ENCODE peak calls at places on chromosomes 16 and 17, in five cellular contexts. K is heart right ventricle, J is right lobe of liver, I is mucosa of descending colon, T is left ventricle myocardium inferior. B is an unnamed sample. For H3K4me1 and H3K9me3, the result is how much of the 10 kb centered on the place peaks cover.

GRCh38 chr16:17213974-17214373 is 256.8 kb downstream of the XYLT1 start:
- DNase-seq in K (no peak), T (no peak), J (no peak), I (no peak), B (no peak)

GRCh38 chr17:80751460-80752368 is 207.1 kb downstream of the RPTOR start:
- DNase-seq in K (no peak), T (no peak), I (no peak), J (no peak), B (no peak)

GRCh38 chr17:81489012-81489968 is 23.3 kb downstream of the ACTG1 start:
- DNase-seq in I (no peak), T (no peak), J (no peak), K (no peak), B (no peak)

GRCh38 chr17:17792551-17793377 is 44.0 kb downstream of the SREBF1 start:
- DNase-seq in K (peak), J (no peak), I (no peak), T (no peak), B (peak)

GRCh38 chr17:20935740-20936139 is 107.1 kb downstream of the USP22 start:
- DNase-seq in J (no peak), K (no peak), I (no peak), T (no peak), B (no peak)

GRCh38 chr17:28416703-28417311 is 10.8 kb upstream of the SLC46A1 start:
- DNase-seq in I (no peak), J (peak), K (no peak), T (no peak), B (no peak)

GRCh38 chr17:28326114-28326513 is 7.1 kb downstream of the TMEM97 start:
- DNase-seq in K (no peak), T (no peak), I (no peak), J (no peak), B (no peak)

GRCh38 chr17:17982796-17983195 is 10.1 kb downstream of the DRC3 start:
- DNase-seq in I (no peak), T (no peak), K (no peak), J (no peak), B (no peak)

GRCh38 chr16:29877266-29877961 is 14.4 kb upstream of the CDIPT start:
- DNase-seq in K (no peak), J (no peak), I (peak), T (no peak), B (no peak)

GRCh38 chr16:79801550-79802090 is 201.1 kb upstream of the MAF start:
- DNase-seq in J (no peak), I (no peak), K (no peak), T (no peak), B (no peak)

GRCh38 chr16:47644166-47644565 is 183.0 kb downstream of the PHKB start:
- DNase-seq in I (no peak), J (no peak), K (no peak), T (no peak), B (no peak)

GRCh38 chr16:66930189-66930588 is 4.0 kb downstream of the CIAO2B start:
- DNase-seq in K (peak), T (no peak), J (peak), I (no peak), B (peak)

GRCh38 chr17:43983515-43984411 is 20.7 kb upstream of the NAGS start:
- DNase-seq in K (peak), I (no peak), T (no peak), J (peak), B (peak)

GRCh38 chr16:50474138-50474537 is 74.1 kb upstream of the NKD1 start:
- DNase-seq in J (no peak), T (no peak), I (no peak), K (no peak), B (no peak)

GRCh38 chr17:16040710-16041251 is 41.2 kb downstream of the TTC19 start:
- DNase-seq in K (no peak), J (peak), I (no peak), T (no peak), B (no peak)

GRCh38 chr16:31386157-31386984 is 6.8 kb upstream of the ITGAD start:
- DNase-seq in K (no peak), T (no peak), I (no peak), J (no peak), B (no peak)

GRCh38 chr17:4968166-4968915 is 724 bp upstream of the SPAG7 start:
- DNase-seq in K (no peak), T (no peak), I (peak), J (no peak), B (peak)

GRCh38 chr16:69772560-69773254 is 10.6 kb downstream of the WWP2 start:
- DNase-seq in J (no peak), K (no peak), I (no peak), T (no peak), B (no peak)

GRCh38 chr16:10729649-10730048 is 14.0 kb upstream of the NUBP1 start:
- DNase-seq in J (no peak), T (no peak), I (no peak), K (no peak), B (no peak)

GRCh38 chr16:81645303-81645702 is 133.8 kb upstream of the PLCG2 start:
- DNase-seq in K (peak), I (no peak), J (no peak), T (peak), B (peak)

GRCh38 chr17:10105513-10106001 is 92.8 kb downstream of the GAS7 start:
- DNase-seq in T (peak), J (peak), K (no peak), I (no peak), B (peak)

GRCh38 chr16:25270577-25270976 is 12.9 kb upstream of the ZKSCAN2 start:
- DNase-seq in I (no peak), K (no peak), T (no peak), J (no peak), B (no peak)

GRCh38 chr17:63841350-63842172 is 924 bp downstream of the SMARCD2 start:
- DNase-seq in J (peak), I (peak), K (peak), T (peak), B (peak)

GRCh38 chr17:9072626-9073339 is 51.5 kb downstream of the NTN1 start:
- DNase-seq in K (peak), J (peak), I (no peak), T (peak), B (peak)

GRCh38 chr16:2082171-2082982 is 34.6 kb downstream of the TSC2 start:
- DNase-seq in T (no peak), J (peak), I (peak), K (peak), B (no peak)

GRCh38 chr16:58418601-58419000 is 26.3 kb downstream of the GINS3 start:
- DNase-seq in K (peak), I (no peak), J (no peak), T (peak), B (no peak)

GRCh38 chr16:17211797-17212196 is 259.0 kb downstream of the XYLT1 start:
- DNase-seq in J (no peak), K (no peak), I (no peak), T (no peak), B (no peak)

GRCh38 chr17:36934144-36934758 is 3.0 kb upstream of the LHX1 start:
- DNase-seq in J (no peak), K (no peak), I (no peak), T (no peak), B (no peak)

GRCh38 chr16:5895137-5895536 is 797.5 kb upstream of the EEF2KMT start:
- DNase-seq in J (no peak), I (no peak), K (no peak), T (no peak), B (no peak)

GRCh38 chr16:2482181-2483107 is 7.5 kb downstream of the TBC1D24 start:
- DNase-seq in T (peak), J (no peak), K (no peak), I (no peak), B (peak)

GRCh38 chr17:35086164-35086563 is 22.7 kb upstream of the RFFL start:
- DNase-seq in K (no peak), T (no peak), J (no peak), I (no peak), B (no peak)
- H3K4me1 ChIP-seq in K (under half), T (under half), J (under half), I (under half), B (under half)

GRCh38 chr16:75176926-75177325 is 28.6 kb downstream of the ZFP1 start:
- DNase-seq in T (no peak), J (no peak), I (no peak), K (no peak), B (no peak)

GRCh38 chr16:75169899-75170405 is 21.6 kb downstream of the ZFP1 start:
- DNase-seq in K (no peak), J (no peak), T (no peak), I (no peak), B (no peak)

GRCh38 chr16:75175074-75175473 is 26.8 kb downstream of the ZFP1 start:
- DNase-seq in J (no peak), I (no peak), K (no peak), T (no peak), B (no peak)

DNA sequence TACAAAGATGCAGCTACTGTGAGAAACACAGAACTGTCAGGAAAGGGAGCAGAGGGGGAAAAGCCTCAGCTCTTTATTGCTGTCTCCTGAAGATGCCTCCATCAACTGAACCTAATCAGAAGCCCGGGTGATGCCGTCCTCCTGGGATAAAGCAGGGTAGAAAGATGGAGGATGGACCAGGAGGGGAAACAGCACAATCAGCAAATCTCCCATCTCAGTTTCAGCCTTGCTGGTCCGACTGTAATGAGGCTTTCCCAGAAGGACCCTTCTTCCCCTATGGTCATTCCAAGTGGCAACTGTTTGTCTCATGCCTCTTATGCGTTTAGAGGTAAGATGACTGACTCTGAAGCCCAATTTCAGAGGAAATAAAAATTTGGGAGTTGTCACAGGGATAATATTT is 24.3 kb downstream of the ZFP1 start:
- DNase-seq in J (no peak), T (no peak), K (no peak), I (no peak), B (no peak)
- H3K9me3 ChIP-seq in J (under half), T (half or more), K (half or more), I (half or more), B (under half)

DNA sequence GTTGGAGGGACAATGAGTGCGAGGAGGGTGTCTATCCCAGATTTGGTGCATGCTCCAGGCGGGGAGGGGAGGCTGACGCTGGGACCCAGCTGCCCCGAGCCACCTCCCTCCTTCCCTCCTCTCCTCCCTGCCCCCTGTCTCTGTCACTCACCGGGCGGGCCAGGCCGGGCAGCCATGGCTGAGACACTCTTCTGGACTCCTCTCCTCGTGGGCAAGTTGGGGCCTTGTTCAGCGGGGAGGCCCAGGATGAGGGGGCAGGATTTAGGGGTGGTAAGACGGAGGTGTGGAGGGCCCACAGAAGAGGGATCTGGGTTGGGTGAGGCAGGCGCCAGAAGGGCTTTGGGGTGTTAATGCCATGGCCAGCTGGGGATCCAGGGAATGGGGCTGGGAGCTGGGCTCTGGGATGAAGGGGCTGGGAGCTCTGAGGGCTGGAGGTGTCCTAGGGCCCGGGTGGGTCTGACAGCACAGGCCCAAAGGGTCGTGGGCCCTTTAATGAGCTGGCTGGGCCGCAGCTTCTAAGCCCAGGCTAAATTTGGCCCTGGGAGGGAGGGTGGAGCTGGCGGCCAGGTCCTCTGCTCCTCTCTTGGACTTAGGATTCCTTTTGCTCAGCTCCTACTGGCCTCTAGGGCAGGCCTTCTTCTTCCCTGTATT is at the start of gene SGCA:
- DNase-seq in J (peak), K (peak), I (peak), T (peak), B (peak)
- H3K4me1 ChIP-seq in J (under half), K (half or more), I (under half), T (half or more), B (under half)

GRCh38 chr17:79072544-79072943 is 2.1 kb upstream of the ENGASE start:
- DNase-seq in K (no peak), I (peak), T (no peak), J (no peak), B (no peak)
- H3K9me3 ChIP-seq in K (under half), I (under half), T (under half), J (under half), B (under half)

GRCh38 chr17:1000597-1001490 is 3.9 kb downstream of the TIMM22 start:
- DNase-seq in K (no peak), I (peak), T (peak), J (peak), B (peak)
- H3K4me1 ChIP-seq in K (half or more), I (under half), T (half or more), J (under half), B (under half)

GRCh38 chr17:61700252-61700651 is 109.2 kb upstream of the NACA2 start:
- DNase-seq in K (no peak), J (no peak), I (no peak), T (no peak), B (no peak)

GRCh38 chr17:61699694-61700093 is 108.7 kb upstream of the NACA2 start:
- DNase-seq in J (no peak), I (no peak), T (no peak), K (no peak), B (no peak)

GRCh38 chr17:61699032-61699431 is 108.0 kb upstream of the NACA2 start:
- DNase-seq in T (no peak), J (no peak), K (no peak), I (no peak), B (no peak)

GRCh38 chr17:61695779-61696337 is 104.8 kb upstream of the NACA2 start:
- DNase-seq in T (no peak), J (no peak), K (no peak), I (no peak), B (no peak)

GRCh38 chr17:61698244-61698643 is 107.2 kb upstream of the NACA2 start:
- DNase-seq in T (no peak), I (no peak), J (no peak), K (no peak), B (no peak)
- H3K9me3 ChIP-seq in T (half or more), I (under half), J (under half), K (under half), B (under half)

GRCh38 chr16:84034516-84034915 is 8.1 kb downstream of the SLC38A8 start:
- DNase-seq in T (no peak), I (no peak), K (no peak), J (no peak), B (no peak)

GRCh38 chr16:84031556-84031955 is 11.0 kb downstream of the SLC38A8 start:
- DNase-seq in J (no peak), K (no peak), T (no peak), I (no peak), B (no peak)

GRCh38 chr16:84029297-84030096 is 13.1 kb downstream of the SLC38A8 start:
- DNase-seq in J (no peak), T (no peak), K (no peak), I (no peak), B (no peak)

GRCh38 chr16:84033251-84034195 is 9.1 kb downstream of the SLC38A8 start:
- DNase-seq in K (no peak), J (no peak), T (no peak), I (no peak), B (no peak)

GRCh38 chr16:84032458-84033178 is 10.0 kb downstream of the SLC38A8 start:
- DNase-seq in T (peak), K (peak), I (no peak), J (no peak), B (no peak)
- H3K4me1 ChIP-seq in T (under half), K (under half), I (under half), J (under half), B (under half)

B was measured in kidney.